ENCODE peak calls at places on chromosomes 1 and 21, in nine cellular contexts. I is Calu3; Y is CD8-positive, alpha-beta T cell; N is GM20000; L is sigmoid colon; A is kidney epithelial cell; J is foreskin fibroblast; V is thoracic aorta; E is heart right ventricle. K is an unnamed sample.

GRCh38 chr21:25639167-25639921 is at the start of gene JAM2:
- DNase-seq in A (no peak), E (peak; percentile 58), Y (peak; percentile 26), J (no peak), L (peak; percentile 76), I (no peak), N (peak; percentile 86), V (no peak), K (peak; percentile 73)

GRCh38 chr1:22850681-22851080 is 122.0 kb downstream of the LACTBL1 start:
- DNase-seq in V (no peak), I (no peak), A (no peak), Y (no peak), J (peak; percentile 26), L (no peak), N (no peak), E (peak; percentile 50), K (no peak)

GRCh38 chr1:211797994-211798393 is 32.6 kb downstream of the LPGAT1 start:
- DNase-seq in J (no peak), Y (no peak), A (no peak), V (no peak), L (no peak), I (no peak), N (no peak), E (no peak), K (no peak)

GRCh38 chr21:38477241-38477640 is 21.0 kb downstream of the ERG start:
- DNase-seq in V (no peak), J (no peak), E (no peak), A (no peak), L (no peak), N (no peak), Y (no peak), I (no peak), K (no peak)

GRCh38 chr1:222334026-222334680 is 213.8 kb downstream of the HHIPL2 start:
- DNase-seq in N (no peak), Y (no peak), L (no peak), I (no peak), V (no peak), J (no peak), E (no peak), A (peak; percentile 53), K (no peak)

GRCh38 chr1:234326493-234327366 is 46.5 kb upstream of the COA6 start:
- DNase-seq in L (no peak), E (no peak), V (no peak), Y (peak; percentile 55), A (no peak), N (peak; percentile 66), I (peak; percentile 79), J (peak; percentile 26), K (peak; percentile 77)

GRCh38 chr1:30378991-30379581 is 344.3 kb downstream of the MATN1 start:
- DNase-seq in J (peak; percentile 80), I (no peak), L (peak; percentile 61), Y (no peak), E (no peak), N (no peak), V (no peak), A (peak; percentile 64), K (peak; percentile 50)

GRCh38 chr1:73576084-73576483 is 621.9 kb downstream of the LRRIQ3 start:
- DNase-seq in J (no peak), Y (no peak), E (no peak), I (no peak), N (no peak), L (no peak), A (no peak), V (no peak), K (no peak)

GRCh38 chr1:108141604-108142003 is 58.5 kb downstream of the SLC25A24 start:
- DNase-seq in I (no peak), Y (no peak), E (no peak), L (no peak), V (no peak), J (no peak), N (no peak), A (no peak), K (no peak)

GRCh38 chr1:158060001-158060400 is 66.6 kb downstream of the KIRREL1 start:
- DNase-seq in N (no peak), I (no peak), A (no peak), L (no peak), V (no peak), Y (no peak), J (no peak), E (no peak), K (peak; percentile 60)

GRCh38 chr1:87972818-87973217 is 644.1 kb downstream of the LMO4 start:
- DNase-seq in Y (no peak), I (no peak), A (no peak), E (no peak), L (no peak), N (no peak), V (no peak), J (no peak), K (no peak)

GRCh38 chr1:87969040-87969439 is 640.4 kb downstream of the LMO4 start:
- DNase-seq in L (no peak), Y (no peak), E (no peak), V (no peak), A (no peak), N (no peak), I (no peak), J (no peak), K (no peak)

GRCh38 chr1:87965193-87965592 is 636.5 kb downstream of the LMO4 start:
- DNase-seq in L (no peak), J (no peak), Y (no peak), N (no peak), E (no peak), A (no peak), I (no peak), V (no peak), K (no peak)

GRCh38 chr1:87963566-87963965 is 634.9 kb downstream of the LMO4 start:
- DNase-seq in V (no peak), A (no peak), Y (no peak), N (no peak), E (no peak), L (no peak), I (no peak), J (no peak), K (no peak)

DNA sequence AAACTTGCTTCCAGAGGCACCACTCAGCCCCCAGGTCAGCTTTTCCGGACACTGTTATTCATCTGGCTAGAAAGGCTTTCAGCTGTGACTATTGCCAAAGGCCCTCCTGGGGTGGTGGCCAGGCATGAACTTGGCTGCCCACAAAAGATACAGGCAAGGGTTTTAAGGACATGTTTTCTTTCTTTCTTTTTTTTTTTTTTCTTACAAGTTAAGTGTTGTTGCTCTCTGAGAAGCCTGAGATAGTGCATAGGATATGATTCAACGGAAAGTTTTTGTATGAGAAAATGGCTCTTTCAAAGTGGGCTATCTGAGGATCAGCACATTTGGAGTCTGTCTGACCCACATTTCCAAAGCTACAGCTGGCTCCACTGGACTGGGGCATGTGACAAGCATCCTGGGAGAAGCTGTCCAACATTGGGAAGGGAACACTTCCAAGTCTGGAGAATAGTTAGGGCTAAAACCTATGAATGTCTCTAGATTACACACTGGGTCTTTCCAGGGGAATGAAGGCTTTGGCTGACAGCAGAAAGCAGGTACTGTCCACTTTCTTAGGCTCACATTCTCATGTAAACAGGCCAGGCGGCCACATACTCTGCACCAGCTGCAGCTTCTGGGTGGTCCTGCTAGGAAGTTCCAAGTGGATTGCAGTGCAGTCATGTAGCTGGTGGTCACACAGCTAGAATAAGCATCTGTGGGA is 639.7 kb downstream of the LMO4 start:
- DNase-seq in V (peak; percentile 54), E (peak; percentile 29), Y (no peak), A (peak; percentile 37), N (no peak), J (peak; percentile 53), L (peak; percentile 76), I (no peak), K (peak; percentile 31)
- TF ChIP-seq CTCF in V (no peak), E (no peak), Y (no peak), A (no peak), N (no peak), J (no peak), L (no peak), I (no peak), K (no peak)

DNA sequence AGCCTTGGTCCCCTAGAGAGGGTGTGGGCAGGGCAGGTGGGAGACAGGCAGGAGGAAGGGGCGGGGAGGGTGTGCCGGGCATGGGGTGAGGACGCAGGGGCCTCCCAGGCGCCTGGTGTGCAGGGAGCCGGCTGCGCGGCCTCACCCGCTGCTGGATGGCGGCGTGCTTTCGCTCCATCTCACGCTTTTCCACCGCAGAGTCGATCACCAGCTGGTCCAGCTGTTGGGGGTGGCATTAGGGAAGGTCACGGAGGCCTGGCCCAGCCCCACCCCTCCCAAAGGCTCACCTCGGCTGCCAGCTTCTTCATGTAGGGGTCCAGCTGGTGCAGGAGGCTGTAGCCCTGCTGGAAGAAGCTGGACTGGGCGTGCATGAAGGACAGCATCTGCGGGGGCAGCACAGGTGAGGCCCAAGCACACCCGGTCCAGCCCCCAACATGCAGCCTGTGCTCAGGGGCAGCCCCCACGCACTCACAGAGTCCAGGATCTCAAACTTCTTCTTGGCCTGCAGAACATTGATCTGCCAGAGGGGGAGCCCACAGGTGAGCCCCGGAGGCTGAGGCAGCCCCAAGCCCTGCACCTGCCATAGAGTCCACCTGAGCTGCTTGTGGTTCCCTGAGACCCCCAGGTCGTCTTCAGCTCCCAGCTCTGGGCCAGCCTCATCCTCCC is 7.9 kb downstream of the ACAP3 start:
- DNase-seq in V (no peak), I (peak; percentile 48), E (no peak), J (no peak), N (peak; percentile 76), L (no peak), Y (no peak), A (no peak), K (no peak)
- TF ChIP-seq CTCF in V (no peak), I (peak; percentile 39), E (no peak), J (peak; percentile 15), N (peak; percentile 26), L (no peak), Y (no peak), A (peak; percentile 45), K (peak; percentile 45)

GRCh38 chr1:40998668-40999067 is 19.2 kb downstream of the CTPS1 start:
- DNase-seq in J (no peak), A (no peak), E (no peak), N (no peak), Y (no peak), L (no peak), V (no peak), I (no peak), K (no peak)
- TF ChIP-seq CTCF in J (no peak), A (no peak), E (no peak), N (no peak), Y (no peak), L (no peak), V (no peak), I (no peak), K (no peak)

GRCh38 chr21:45556645-45557601 is 14.7 kb upstream of the SLC19A1 start:
- DNase-seq in J (no peak), E (no peak), N (no peak), V (no peak), A (no peak), I (no peak), Y (no peak), L (peak; percentile 69), K (no peak)

GRCh38 chr21:45557611-45558043 is 15.4 kb upstream of the SLC19A1 start:
- DNase-seq in E (no peak), J (no peak), A (no peak), N (no peak), V (no peak), Y (no peak), I (no peak), L (peak; percentile 51), K (no peak)

GRCh38 chr21:45555251-45555556 is 13.0 kb upstream of the SLC19A1 start:
- DNase-seq in Y (no peak), L (no peak), J (no peak), N (no peak), I (no peak), V (no peak), A (no peak), E (no peak), K (no peak)

GRCh38 chr21:45555557-45556301 is 13.5 kb upstream of the SLC19A1 start:
- DNase-seq in A (no peak), E (peak; percentile 84), N (peak; percentile 85), V (no peak), I (no peak), J (peak; percentile 64), L (peak; percentile 95), Y (peak; percentile 24), K (peak; percentile 79)

GRCh38 chr21:45556302-45556644 is 14.0 kb upstream of the SLC19A1 start:
- DNase-seq in J (no peak), E (no peak), A (no peak), V (no peak), N (no peak), L (no peak), Y (no peak), I (no peak), K (no peak)
- TF ChIP-seq CTCF in J (no peak), E (no peak), A (no peak), V (no peak), N (no peak), L (no peak), Y (no peak), I (no peak), K (no peak)